ENCODE peak calls at places on chromosomes 5 and 9, in seven cellular contexts. D is tibial artery, A is fibroblast of pulmonary artery, O is neural progenitor cell, J is AG10803, V is gastrocnemius medialis, K is DND-41. E is an unnamed sample.

GRCh38 chr9:116391306-116391900 is 237.8 kb downstream of the PAPPA start:
- DNase-seq in D (no peak), A (peak), O (no peak), J (peak), V (no peak), K (no peak), E (no peak)

GRCh38 chr5:98490348-98490747 is 283.1 kb upstream of the RGMB start:
- DNase-seq in D (no peak), A (no peak), O (no peak), J (no peak), V (no peak), K (no peak), E (no peak)

GRCh38 chr9:79945495-79945894 is 373.7 kb downstream of the TLE4 start:
- DNase-seq in D (no peak), A (no peak), O (no peak), J (no peak), V (no peak), K (no peak), E (no peak)

GRCh38 chr5:132802044-132802684 is 10.9 kb upstream of the SOWAHA start:
- DNase-seq in D (no peak), A (no peak), O (no peak), J (no peak), V (no peak), K (no peak), E (no peak)

GRCh38 chr9:29656641-29657406 is 2083.5 kb upstream of the C9orf72 start:
- DNase-seq in D (no peak), A (no peak), O (no peak), J (no peak), V (no peak), K (no peak), E (no peak)

GRCh38 chr9:119697996-119698395 is 328.8 kb upstream of the BRINP1 start:
- DNase-seq in D (no peak), A (no peak), O (peak), J (no peak), V (no peak), K (no peak), E (no peak)

GRCh38 chr9:125968975-125969374 is 221.8 kb downstream of the PBX3 start:
- DNase-seq in D (no peak), A (no peak), O (no peak), J (no peak), V (no peak), K (no peak), E (no peak)

GRCh38 chr5:89255845-89256463 is 373.0 kb upstream of the MEF2C start:
- DNase-seq in D (no peak), A (peak), O (peak), J (peak), V (no peak), K (no peak), E (peak)

GRCh38 chr9:72995131-72996024 is 42.5 kb upstream of the ALDH1A1 start:
- DNase-seq in D (no peak), A (no peak), O (no peak), J (no peak), V (no peak), K (no peak), E (no peak)

GRCh38 chr5:124706729-124707361 is 39.6 kb downstream of the ZNF608 start:
- DNase-seq in D (no peak), A (peak), O (no peak), J (peak), V (no peak), K (no peak), E (peak)

GRCh38 chr9:104993291-104993963 is 65.5 kb upstream of the ABCA1 start:
- DNase-seq in D (peak), A (peak), O (peak), J (peak), V (peak), K (no peak), E (peak)

GRCh38 chr9:101572316-101572715 is 22.5 kb downstream of the PPP3R2 start:
- DNase-seq in D (no peak), A (no peak), O (no peak), J (no peak), V (no peak), K (no peak), E (no peak)

GRCh38 chr5:167375125-167375524 is 916.3 kb upstream of the WWC1 start:
- DNase-seq in D (no peak), A (no peak), O (no peak), J (no peak), V (no peak), K (no peak), E (no peak)

GRCh38 chr9:33687779-33688178 is 107.6 kb upstream of the PRSS3 start:
- DNase-seq in D (no peak), A (peak), O (no peak), J (no peak), V (no peak), K (no peak), E (no peak)

GRCh38 chr9:33467526-33467925 is 6.2 kb downstream of the NOL6 start:
- DNase-seq in D (no peak), A (no peak), O (no peak), J (no peak), V (no peak), K (no peak), E (peak)

GRCh38 chr9:114899461-114899860 is 30.9 kb downstream of the TNFSF8 start:
- DNase-seq in D (no peak), A (no peak), O (no peak), J (no peak), V (no peak), K (no peak), E (no peak)

GRCh38 chr5:140113699-140114263 is at the start of gene PURA:
- DNase-seq in D (peak), A (peak), O (peak), J (peak), V (peak), K (peak), E (peak)
- TF ChIP-seq CTCF in D (no peak), A (no peak), O (peak), J (no peak), V (no peak), K (peak), E (no peak)

GRCh38 chr9:93048706-93049448 is 9.6 kb upstream of the SUSD3 start:
- DNase-seq in D (no peak), A (no peak), O (no peak), J (no peak), V (no peak), K (no peak), E (no peak)
- TF ChIP-seq CTCF in D (no peak), A (no peak), O (no peak), J (no peak), V (no peak), K (no peak), E (no peak)

DNA sequence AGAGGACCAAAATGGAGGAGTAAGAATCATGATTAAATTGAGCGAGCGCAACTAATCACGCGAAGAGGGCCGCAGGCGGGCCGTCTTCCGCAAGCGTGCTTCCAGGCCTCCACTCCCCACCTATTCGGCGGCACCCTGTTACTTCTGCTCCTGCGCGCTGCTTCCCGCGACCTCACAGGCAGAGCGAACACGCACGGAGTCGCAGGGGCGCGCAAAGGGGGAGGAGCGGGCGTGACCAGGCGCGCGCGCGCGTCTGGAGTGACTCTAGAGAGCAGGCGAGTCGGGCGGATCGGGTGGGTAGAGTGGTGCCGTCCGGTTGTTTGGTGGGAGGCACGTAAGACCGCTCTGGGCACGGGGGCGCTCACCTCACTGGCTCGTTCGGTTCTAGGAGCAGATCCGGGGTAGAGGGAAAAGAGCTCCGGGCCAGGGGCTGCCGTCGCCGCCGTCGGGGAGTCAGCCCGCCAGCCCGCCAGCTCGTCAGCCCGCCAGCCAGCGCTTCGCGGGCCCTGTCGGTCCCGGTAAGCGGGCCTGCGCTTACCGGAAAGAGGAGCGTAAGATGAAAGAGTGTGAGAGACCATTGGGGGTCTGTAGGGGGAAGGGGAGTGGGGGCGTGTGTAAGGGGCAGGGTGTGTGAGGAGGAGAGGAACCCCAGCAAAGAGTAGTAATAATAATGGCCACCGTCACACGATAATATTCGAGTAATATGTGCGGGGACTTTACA is at the start of gene CNOT8:
- DNase-seq in D (peak), A (peak), O (peak), J (peak), V (peak), K (peak), E (peak)
- TF ChIP-seq CTCF in D (no peak), A (no peak), O (no peak), J (no peak), V (no peak), K (no peak), E (no peak)

GRCh38 chr5:142324377-142324870 is 397 bp downstream of the SPRY4 start:
- DNase-seq in D (peak), A (no peak), O (no peak), J (no peak), V (no peak), K (no peak), E (peak)

GRCh38 chr5:142326480-142326938 is 1.7 kb upstream of the SPRY4 start:
- DNase-seq in D (no peak), A (no peak), O (no peak), J (no peak), V (no peak), K (no peak), E (peak)

GRCh38 chr5:142323480-142324376 is 1.1 kb downstream of the SPRY4 start:
- DNase-seq in D (peak), A (peak), O (peak), J (peak), V (no peak), K (no peak), E (peak)

GRCh38 chr5:142325677-142326479 is 1.1 kb upstream of the SPRY4 start:
- DNase-seq in D (peak), A (peak), O (peak), J (peak), V (no peak), K (no peak), E (peak)

GRCh38 chr5:142324871-142325676 is at the start of gene SPRY4:
- DNase-seq in D (peak), A (peak), O (peak), J (peak), V (peak), K (no peak), E (peak)
- TF ChIP-seq CTCF in D (no peak), A (no peak), O (no peak), J (no peak), V (no peak), K (no peak), E (no peak)

DNA sequence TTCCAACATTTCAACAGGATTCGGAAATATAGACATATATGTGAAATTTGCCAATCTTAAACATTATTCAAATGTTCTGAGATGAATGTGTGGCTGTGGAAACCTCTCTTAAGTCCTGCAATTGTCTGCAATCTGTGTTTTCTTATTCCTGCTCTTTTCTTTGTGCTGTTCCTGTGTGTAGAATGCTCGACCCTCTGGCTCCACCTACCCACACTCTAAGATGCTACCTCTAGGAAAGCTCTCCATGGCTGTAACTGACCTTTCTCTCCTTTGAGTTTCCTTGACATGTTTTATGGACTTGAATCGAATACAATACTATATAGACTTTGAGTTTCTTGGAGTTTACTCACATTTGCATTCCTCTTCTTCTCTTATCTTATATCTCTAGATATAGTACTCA is 120.6 kb upstream of the ASTN2 start:
- DNase-seq in D (no peak), A (no peak), O (peak), J (no peak), V (no peak), K (no peak), E (no peak)
- TF ChIP-seq CTCF in D (no peak), A (no peak), O (peak), J (no peak), V (no peak), K (peak), E (no peak)

DNA sequence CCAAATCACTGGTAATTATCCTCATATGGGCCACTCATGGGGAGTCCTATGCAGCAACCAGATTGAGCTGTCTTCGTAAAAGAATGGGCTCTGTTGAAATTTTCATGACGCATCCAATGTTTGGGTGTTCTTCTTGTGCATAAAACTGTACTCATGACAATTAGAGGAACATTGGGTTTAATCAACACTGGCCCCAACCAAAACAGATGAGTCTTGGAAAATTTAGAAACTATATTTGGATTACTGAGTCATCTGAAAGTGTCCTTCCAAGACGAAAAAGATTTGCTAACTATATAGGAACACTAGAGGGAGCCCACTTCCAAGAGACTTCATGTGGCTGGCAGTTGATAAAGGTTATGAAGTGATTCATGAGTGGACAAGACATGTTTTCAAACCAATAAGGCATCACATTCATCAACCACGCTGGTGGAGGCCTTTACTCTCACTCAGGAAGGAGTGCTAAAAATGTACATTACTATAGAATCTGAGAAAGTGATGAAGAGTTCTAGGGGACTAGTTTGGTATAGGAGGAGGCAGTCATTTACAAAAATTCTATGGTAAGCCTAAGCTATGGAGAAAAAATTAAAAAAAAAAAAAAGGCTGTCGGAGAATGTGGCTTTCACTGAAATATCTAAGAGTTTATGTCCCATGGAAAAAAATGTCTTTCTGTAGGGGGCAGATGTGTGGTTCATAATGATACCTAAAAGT is 313.5 kb downstream of the PRDM9 start:
- DNase-seq in D (no peak), A (peak), O (peak), J (peak), V (no peak), K (no peak), E (no peak)
- TF ChIP-seq CTCF in D (no peak), A (peak), O (peak), J (peak), V (no peak), K (peak), E (peak)

DNA sequence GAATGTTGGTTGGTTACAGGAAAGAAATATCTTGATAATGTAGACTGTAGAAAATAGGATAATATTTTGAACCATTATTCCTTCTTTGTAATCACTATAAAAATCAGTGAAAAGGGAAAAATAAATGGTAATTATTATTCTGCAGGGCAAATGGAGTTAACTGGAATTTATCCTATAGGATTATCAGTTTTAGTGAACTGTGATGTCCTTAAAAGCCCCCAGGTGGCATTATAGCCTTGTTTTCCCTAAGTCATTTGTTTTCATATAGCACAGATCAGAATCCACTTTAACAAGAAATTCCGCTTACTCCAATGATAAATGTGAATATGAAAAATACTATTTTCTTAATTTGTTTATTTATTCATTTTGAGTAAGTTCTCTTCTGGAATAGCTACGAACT is 26.2 kb upstream of the WDR41 start:
- DNase-seq in D (no peak), A (peak), O (peak), J (no peak), V (no peak), K (no peak), E (no peak)
- TF ChIP-seq CTCF in D (no peak), A (peak), O (peak), J (no peak), V (no peak), K (peak), E (no peak)

GRCh38 chr9:35662437-35662836 is 2.6 kb downstream of the ARHGEF39 start:
- DNase-seq in D (no peak), A (no peak), O (no peak), J (no peak), V (no peak), K (no peak), E (no peak)

GRCh38 chr9:35665471-35665818 is 450 bp upstream of the ARHGEF39 start:
- DNase-seq in D (no peak), A (no peak), O (no peak), J (no peak), V (no peak), K (no peak), E (no peak)

GRCh38 chr9:35666045-35666444 is 1.1 kb upstream of the ARHGEF39 start:
- DNase-seq in D (no peak), A (peak), O (no peak), J (no peak), V (no peak), K (no peak), E (no peak)

GRCh38 chr9:35666547-35666946 is 1.6 kb upstream of the ARHGEF39 start:
- DNase-seq in D (no peak), A (no peak), O (no peak), J (no peak), V (no peak), K (peak), E (no peak)

DNA sequence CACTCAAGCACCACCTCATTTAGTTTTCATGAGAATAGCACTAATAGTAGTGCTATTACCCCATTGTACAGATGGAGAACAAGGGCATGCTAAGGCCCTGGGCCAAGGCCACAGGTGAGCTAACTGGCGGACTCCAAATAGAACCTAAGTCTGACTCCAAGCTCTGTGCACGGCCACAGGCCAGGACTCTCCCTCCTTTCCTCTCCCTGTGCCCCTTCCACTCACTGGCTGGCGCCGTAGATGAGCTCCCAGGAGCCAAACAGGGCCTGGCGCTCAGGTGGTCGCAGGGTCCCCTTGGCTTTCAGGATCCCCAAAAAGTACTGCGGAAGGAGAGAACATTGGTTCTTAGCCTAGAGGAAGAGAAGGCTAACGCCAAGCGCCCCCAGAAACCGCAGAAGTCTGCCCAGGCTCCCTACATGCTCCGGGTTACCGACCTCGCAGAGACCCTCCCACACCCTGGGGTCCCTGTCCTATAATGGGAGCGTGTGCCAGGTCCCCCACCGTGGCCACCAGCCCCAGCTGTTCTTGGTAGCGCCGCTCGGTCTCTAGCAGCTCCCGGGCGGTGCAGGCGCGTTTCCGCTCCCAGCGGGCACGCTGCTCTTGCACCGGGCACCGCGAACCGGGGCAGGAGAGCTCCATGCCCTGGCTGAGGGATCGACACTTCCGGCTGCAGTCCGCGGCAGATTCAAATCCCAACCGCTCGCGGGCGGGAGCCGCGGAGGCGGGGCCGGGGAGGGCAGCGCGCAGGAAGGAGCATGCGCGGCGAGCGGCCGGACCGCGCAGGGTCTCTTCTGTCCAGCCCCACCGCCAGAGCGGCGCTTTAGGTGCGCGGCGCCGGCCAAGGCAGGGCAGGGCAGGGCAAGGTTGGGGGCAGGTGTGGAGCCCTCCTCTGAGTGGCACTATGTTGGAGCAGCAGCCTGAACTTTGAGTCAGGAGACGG is at the start of gene ARHGEF39:
- DNase-seq in D (peak), A (peak), O (peak), J (peak), V (peak), K (peak), E (peak)
- TF ChIP-seq CTCF in D (no peak), A (no peak), O (peak), J (no peak), V (no peak), K (peak), E (no peak)

GRCh38 chr5:154995679-154996078 is 17.9 kb upstream of the KIF4B start:
- DNase-seq in D (no peak), A (no peak), O (peak), J (no peak), V (no peak), K (peak), E (no peak)
- TF ChIP-seq CTCF in D (no peak), A (no peak), O (peak), J (no peak), V (no peak), K (peak), E (no peak)

GRCh38 chr9:35730486-35730854 is 1.5 kb downstream of the TLN1 start:
- DNase-seq in D (no peak), A (no peak), O (no peak), J (no peak), V (no peak), K (no peak), E (no peak)

GRCh38 chr9:35733109-35733541 is 659 bp downstream of the CREB3 start:
- DNase-seq in D (no peak), A (peak), O (peak), J (peak), V (no peak), K (no peak), E (peak)

GRCh38 chr9:35731415-35732184 is 395 bp downstream of the TLN1 start:
- DNase-seq in D (peak), A (no peak), O (no peak), J (no peak), V (no peak), K (no peak), E (no peak)

GRCh38 chr9:35734096-35734495 is 1.6 kb downstream of the CREB3 start:
- DNase-seq in D (no peak), A (no peak), O (no peak), J (no peak), V (no peak), K (no peak), E (no peak)

GRCh38 chr9:35732185-35733108 is at the start of the genes CREB3 and TLN1:
- DNase-seq in D (peak), A (peak), O (peak), J (peak), V (peak), K (peak), E (peak)
- TF ChIP-seq CTCF in D (no peak), A (no peak), O (peak), J (no peak), V (no peak), K (peak), E (peak)

E was measured in osteoblast.